ENCODE peak calls at places on chromosomes 7 and 10, in eight cellular contexts. One of them, this sample, is unnamed.

GRCh38 chr7:86257894-86258293 is 385.8 kb upstream of the GRM3 start:
- DNase-seq in Peyer's patch: no peak
- DNase-seq in AG10803: no peak
- DNase-seq in heart right ventricle: no peak
- DNase-seq in left lung: no peak
- DNase-seq in IMR-90: no peak
- DNase-seq in bronchial epithelial cell: no peak
- DNase-seq in gastrocnemius medialis: no peak
- DNase-seq in this sample: no peak

GRCh38 chr7:129796186-129796775 is 156.5 kb downstream of the UBE2H start:
- DNase-seq in IMR-90: no peak
- DNase-seq in bronchial epithelial cell: no peak
- DNase-seq in heart right ventricle: no peak
- DNase-seq in AG10803: no peak
- DNase-seq in gastrocnemius medialis: no peak
- DNase-seq in Peyer's patch: peak
- DNase-seq in left lung: no peak
- DNase-seq in this sample: no peak

GRCh38 chr7:16741676-16742075 is 11.9 kb upstream of the TSPAN13 start:
- DNase-seq in AG10803: no peak
- DNase-seq in heart right ventricle: no peak
- DNase-seq in left lung: no peak
- DNase-seq in gastrocnemius medialis: no peak
- DNase-seq in bronchial epithelial cell: peak
- DNase-seq in IMR-90: no peak
- DNase-seq in Peyer's patch: no peak
- DNase-seq in this sample: peak

GRCh38 chr7:69738396-69738889 is 140.2 kb downstream of the AUTS2 start:
- DNase-seq in AG10803: peak
- DNase-seq in heart right ventricle: no peak
- DNase-seq in bronchial epithelial cell: no peak
- DNase-seq in Peyer's patch: no peak
- DNase-seq in gastrocnemius medialis: no peak
- DNase-seq in IMR-90: no peak
- DNase-seq in left lung: no peak
- DNase-seq in this sample: no peak

GRCh38 chr7:15686209-15686956 is at the start of gene MEOX2:
- DNase-seq in heart right ventricle: peak
- DNase-seq in left lung: peak
- DNase-seq in AG10803: peak
- DNase-seq in bronchial epithelial cell: no peak
- DNase-seq in Peyer's patch: peak
- DNase-seq in gastrocnemius medialis: peak
- DNase-seq in IMR-90: peak
- DNase-seq in this sample: peak

GRCh38 chr10:71795248-71795647 is 21.9 kb upstream of the VSIR start:
- DNase-seq in heart right ventricle: no peak
- DNase-seq in Peyer's patch: no peak
- DNase-seq in AG10803: peak
- DNase-seq in left lung: no peak
- DNase-seq in bronchial epithelial cell: peak
- DNase-seq in IMR-90: peak
- DNase-seq in gastrocnemius medialis: no peak
- DNase-seq in this sample: peak

GRCh38 chr10:7206407-7207127 is 204.3 kb downstream of the SFMBT2 start:
- DNase-seq in heart right ventricle: no peak
- DNase-seq in IMR-90: no peak
- DNase-seq in left lung: no peak
- DNase-seq in AG10803: no peak
- DNase-seq in bronchial epithelial cell: no peak
- DNase-seq in Peyer's patch: no peak
- DNase-seq in gastrocnemius medialis: no peak
- DNase-seq in this sample: no peak

GRCh38 chr7:72334066-72334465 is 78.1 kb downstream of the CALN1 start:
- DNase-seq in heart right ventricle: no peak
- DNase-seq in AG10803: no peak
- DNase-seq in Peyer's patch: no peak
- DNase-seq in gastrocnemius medialis: no peak
- DNase-seq in IMR-90: no peak
- DNase-seq in left lung: no peak
- DNase-seq in bronchial epithelial cell: no peak
- DNase-seq in this sample: no peak

GRCh38 chr7:98079891-98080653 is 26.6 kb upstream of the LMTK2 start:
- DNase-seq in IMR-90: no peak
- DNase-seq in heart right ventricle: no peak
- DNase-seq in bronchial epithelial cell: no peak
- DNase-seq in left lung: no peak
- DNase-seq in Peyer's patch: no peak
- DNase-seq in gastrocnemius medialis: no peak
- DNase-seq in AG10803: no peak
- DNase-seq in this sample: peak

GRCh38 chr7:129786179-129786514 is 166.6 kb downstream of the UBE2H start:
- DNase-seq in heart right ventricle: no peak
- DNase-seq in gastrocnemius medialis: no peak
- DNase-seq in IMR-90: no peak
- DNase-seq in left lung: no peak
- DNase-seq in Peyer's patch: peak
- DNase-seq in bronchial epithelial cell: no peak
- DNase-seq in AG10803: no peak
- DNase-seq in this sample: no peak

GRCh38 chr7:29229056-29229455 is 34.5 kb downstream of the CHN2 start:
- DNase-seq in IMR-90: no peak
- DNase-seq in bronchial epithelial cell: no peak
- DNase-seq in Peyer's patch: no peak
- DNase-seq in heart right ventricle: no peak
- DNase-seq in gastrocnemius medialis: no peak
- DNase-seq in AG10803: no peak
- DNase-seq in left lung: no peak
- DNase-seq in this sample: no peak

GRCh38 chr10:44978570-44979280 is at the start of gene DEPP1:
- DNase-seq in left lung: peak
- DNase-seq in AG10803: peak
- DNase-seq in IMR-90: peak
- DNase-seq in bronchial epithelial cell: peak
- DNase-seq in heart right ventricle: peak
- DNase-seq in gastrocnemius medialis: peak
- DNase-seq in Peyer's patch: peak
- DNase-seq in this sample: peak

GRCh38 chr10:132102717-132103110 is 37.0 kb downstream of the JAKMIP3 start:
- DNase-seq in IMR-90: no peak
- DNase-seq in gastrocnemius medialis: no peak
- DNase-seq in bronchial epithelial cell: no peak
- DNase-seq in AG10803: no peak
- DNase-seq in Peyer's patch: no peak
- DNase-seq in left lung: peak
- DNase-seq in heart right ventricle: no peak
- DNase-seq in this sample: no peak

GRCh38 chr10:131127122-131127589 is 184.4 kb downstream of the TCERG1L start:
- DNase-seq in heart right ventricle: no peak
- DNase-seq in Peyer's patch: no peak
- DNase-seq in IMR-90: no peak
- DNase-seq in gastrocnemius medialis: no peak
- DNase-seq in bronchial epithelial cell: no peak
- DNase-seq in left lung: no peak
- DNase-seq in AG10803: no peak
- DNase-seq in this sample: no peak

GRCh38 chr7:75534727-75535307 is 42.7 kb downstream of the SPDYE5 start:
- DNase-seq in Peyer's patch: no peak
- DNase-seq in gastrocnemius medialis: no peak
- DNase-seq in left lung: no peak
- DNase-seq in IMR-90: peak
- DNase-seq in heart right ventricle: no peak
- DNase-seq in bronchial epithelial cell: peak
- DNase-seq in AG10803: peak
- DNase-seq in this sample: peak

GRCh38 chr7:781936-782529 is 50.2 kb upstream of the SUN1 start:
- DNase-seq in heart right ventricle: no peak
- DNase-seq in bronchial epithelial cell: no peak
- DNase-seq in IMR-90: no peak
- DNase-seq in left lung: peak
- DNase-seq in AG10803: no peak
- DNase-seq in gastrocnemius medialis: no peak
- DNase-seq in Peyer's patch: no peak
- DNase-seq in this sample: no peak
- H3K4me3 ChIP-seq in heart right ventricle: no peak
- H3K4me3 ChIP-seq in bronchial epithelial cell: no peak
- H3K4me3 ChIP-seq in IMR-90: no peak
- H3K4me3 ChIP-seq in left lung: no peak
- H3K4me3 ChIP-seq in AG10803: no peak
- H3K4me3 ChIP-seq in gastrocnemius medialis: no peak
- H3K4me3 ChIP-seq in Peyer's patch: no peak
- H3K4me3 ChIP-seq in this sample: no peak

GRCh38 chr7:95899919-95900513 is 127.7 kb downstream of the DYNC1I1 start:
- DNase-seq in bronchial epithelial cell: no peak
- DNase-seq in IMR-90: no peak
- DNase-seq in gastrocnemius medialis: no peak
- DNase-seq in Peyer's patch: no peak
- DNase-seq in left lung: no peak
- DNase-seq in heart right ventricle: no peak
- DNase-seq in AG10803: no peak
- DNase-seq in this sample: no peak
- TF ChIP-seq CTCF in bronchial epithelial cell: no peak
- TF ChIP-seq CTCF in IMR-90: no peak
- TF ChIP-seq CTCF in gastrocnemius medialis: no peak
- TF ChIP-seq CTCF in Peyer's patch: no peak
- TF ChIP-seq CTCF in left lung: no peak
- TF ChIP-seq CTCF in heart right ventricle: no peak
- TF ChIP-seq CTCF in AG10803: no peak
- TF ChIP-seq CTCF in this sample: no peak

DNA sequence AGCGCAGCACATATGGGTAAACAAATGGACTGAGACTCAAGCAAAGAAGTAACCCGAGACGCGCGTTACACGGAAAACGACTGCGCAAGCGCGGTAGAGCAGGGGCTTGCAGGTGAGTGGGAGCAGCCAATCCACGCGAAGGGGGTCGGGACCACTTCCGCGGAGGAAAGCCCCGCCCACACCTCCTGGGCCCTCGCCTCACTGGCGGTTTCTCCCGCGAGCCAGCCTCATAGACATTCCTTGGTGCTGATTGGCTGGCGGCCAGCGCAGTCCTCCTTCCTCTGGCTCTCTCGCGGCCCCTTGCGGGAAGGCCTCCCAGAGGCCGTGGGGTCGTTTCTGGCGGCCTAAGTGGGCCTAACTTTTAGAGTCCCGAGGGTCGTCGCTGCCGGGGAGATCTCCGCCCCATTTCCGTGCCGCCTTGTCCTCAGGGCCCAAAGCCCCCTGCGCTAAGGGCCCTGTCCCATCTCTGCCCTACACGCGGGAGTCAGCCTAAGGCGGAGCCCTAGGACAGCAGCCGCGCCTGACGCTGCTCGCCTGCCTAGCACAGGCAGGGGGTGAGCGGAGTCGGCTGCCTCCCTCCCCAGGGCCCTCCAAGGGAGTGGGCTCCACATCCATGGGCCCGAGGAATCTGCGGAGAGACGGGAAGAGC is 9.1 kb upstream of the FXYD4 start:
- DNase-seq in IMR-90: peak
- DNase-seq in heart right ventricle: peak
- DNase-seq in left lung: peak
- DNase-seq in AG10803: peak
- DNase-seq in bronchial epithelial cell: peak
- DNase-seq in gastrocnemius medialis: peak
- DNase-seq in Peyer's patch: peak
- DNase-seq in this sample: peak
- H3K4me3 ChIP-seq in IMR-90: peak
- H3K4me3 ChIP-seq in heart right ventricle: peak
- H3K4me3 ChIP-seq in left lung: peak
- H3K4me3 ChIP-seq in AG10803: peak
- H3K4me3 ChIP-seq in bronchial epithelial cell: peak
- H3K4me3 ChIP-seq in gastrocnemius medialis: peak
- H3K4me3 ChIP-seq in Peyer's patch: peak
- H3K4me3 ChIP-seq in this sample: peak

DNA sequence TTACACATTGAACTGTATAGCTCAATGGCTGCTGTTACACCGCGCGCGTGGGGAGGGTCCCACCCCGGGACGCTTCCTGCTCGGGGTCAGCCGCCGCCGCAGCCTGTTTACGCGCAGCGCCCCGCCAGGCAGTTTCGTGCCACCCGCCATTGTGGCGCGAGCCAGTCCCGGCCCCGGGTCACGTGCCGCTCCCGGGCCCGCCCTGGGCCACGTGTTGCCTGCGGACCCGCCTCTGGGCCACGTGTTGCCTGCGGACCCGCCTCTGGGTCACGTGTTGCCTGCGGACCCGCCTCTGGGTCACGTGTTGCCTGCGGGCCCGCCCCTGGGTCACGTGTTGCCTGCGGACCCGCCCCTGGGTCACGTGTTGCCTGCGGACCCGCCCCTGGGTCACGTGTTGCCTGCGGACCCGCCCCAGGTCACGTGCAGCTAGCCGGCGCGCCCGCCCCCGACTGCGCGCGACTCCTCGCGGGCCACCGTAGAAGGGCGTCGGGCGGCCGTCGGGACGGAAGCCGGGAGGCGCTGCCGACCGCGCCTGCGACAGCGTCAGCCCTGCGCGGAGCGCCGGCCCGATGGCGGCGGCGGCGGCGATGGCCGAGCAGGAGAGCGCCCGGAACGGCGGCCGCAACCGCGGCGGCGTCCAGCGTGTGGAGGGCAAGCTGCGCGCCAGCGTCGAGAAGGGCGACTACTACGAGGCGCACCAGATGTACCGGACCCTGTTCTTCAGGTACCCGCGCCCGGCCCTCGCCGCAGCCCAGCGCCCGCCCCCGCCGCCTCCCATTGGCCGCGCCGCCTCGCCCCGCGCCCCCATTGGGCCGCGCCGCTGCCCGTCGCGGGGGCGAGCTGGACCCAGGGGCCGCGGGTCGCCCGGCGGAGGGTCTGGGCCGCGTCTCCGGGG is at the start of gene GET4:
- DNase-seq in gastrocnemius medialis: peak
- DNase-seq in left lung: peak
- DNase-seq in Peyer's patch: peak
- DNase-seq in bronchial epithelial cell: peak
- DNase-seq in heart right ventricle: peak
- DNase-seq in AG10803: peak
- DNase-seq in IMR-90: peak
- DNase-seq in this sample: peak
- TF ChIP-seq CTCF in gastrocnemius medialis: no peak
- TF ChIP-seq CTCF in left lung: peak
- TF ChIP-seq CTCF in Peyer's patch: no peak
- TF ChIP-seq CTCF in bronchial epithelial cell: peak
- TF ChIP-seq CTCF in heart right ventricle: peak
- TF ChIP-seq CTCF in AG10803: no peak
- TF ChIP-seq CTCF in IMR-90: peak
- TF ChIP-seq CTCF in this sample: no peak

This sample was measured in epithelial cell of esophagus.